ENCODE peak calls at places on chromosomes 4 and X, in eight cellular contexts. One of them, this sample, is unnamed.

GRCh38 chrX:154748712-154749339 is 2.1 kb downstream of the GAB3 start:
- DNase-seq in breast epithelium: no peak
- DNase-seq in CD8-positive, alpha-beta T cell: peak; percentile 57
- DNase-seq in ovary: no peak
- DNase-seq in cardiac muscle cell: peak; percentile 61
- DNase-seq in CD4-positive, alpha-beta memory T cell: peak; percentile 65
- DNase-seq in IMR-90: peak; percentile 50
- DNase-seq in GM12878: no peak
- DNase-seq in this sample: no peak

GRCh38 chr4:183905081-183905592 is at the start of gene STOX2:
- DNase-seq in breast epithelium: peak; percentile 44
- DNase-seq in CD4-positive, alpha-beta memory T cell: no peak
- DNase-seq in IMR-90: peak; percentile 55
- DNase-seq in GM12878: no peak
- DNase-seq in ovary: peak; percentile 83
- DNase-seq in cardiac muscle cell: peak; percentile 93
- DNase-seq in CD8-positive, alpha-beta T cell: no peak
- DNase-seq in this sample: peak; percentile 92

GRCh38 chr4:88969271-88969670 is 87.7 kb downstream of the FAM13A start:
- DNase-seq in GM12878: no peak
- DNase-seq in cardiac muscle cell: no peak
- DNase-seq in CD8-positive, alpha-beta T cell: no peak
- DNase-seq in ovary: no peak
- DNase-seq in breast epithelium: no peak
- DNase-seq in IMR-90: no peak
- DNase-seq in CD4-positive, alpha-beta memory T cell: no peak
- DNase-seq in this sample: no peak

GRCh38 chr4:154164931-154165839 is 326.4 kb downstream of the DCHS2 start:
- DNase-seq in IMR-90: peak; percentile 77
- DNase-seq in GM12878: peak; percentile 69
- DNase-seq in CD8-positive, alpha-beta T cell: no peak
- DNase-seq in ovary: no peak
- DNase-seq in CD4-positive, alpha-beta memory T cell: no peak
- DNase-seq in breast epithelium: no peak
- DNase-seq in cardiac muscle cell: no peak
- DNase-seq in this sample: peak; percentile 37

GRCh38 chr4:123300222-123300621 is 96.4 kb upstream of the SPRY1 start:
- DNase-seq in GM12878: no peak
- DNase-seq in ovary: no peak
- DNase-seq in IMR-90: no peak
- DNase-seq in breast epithelium: no peak
- DNase-seq in CD8-positive, alpha-beta T cell: no peak
- DNase-seq in CD4-positive, alpha-beta memory T cell: no peak
- DNase-seq in cardiac muscle cell: no peak
- DNase-seq in this sample: no peak

GRCh38 chr4:98261291-98262271 is at the start of gene RAP1GDS1:
- DNase-seq in CD8-positive, alpha-beta T cell: peak; percentile 78
- DNase-seq in GM12878: no peak
- DNase-seq in breast epithelium: peak; percentile 20
- DNase-seq in cardiac muscle cell: peak; percentile 59
- DNase-seq in CD4-positive, alpha-beta memory T cell: no peak
- DNase-seq in IMR-90: peak; percentile 71
- DNase-seq in ovary: peak; percentile 54
- DNase-seq in this sample: peak; percentile 72

GRCh38 chr4:102825261-102826071 is 1.9 kb downstream of the UBE2D3 start:
- DNase-seq in IMR-90: peak; percentile 73
- DNase-seq in ovary: no peak
- DNase-seq in CD4-positive, alpha-beta memory T cell: peak; percentile 39
- DNase-seq in breast epithelium: peak; percentile 42
- DNase-seq in GM12878: no peak
- DNase-seq in cardiac muscle cell: peak; percentile 55
- DNase-seq in CD8-positive, alpha-beta T cell: peak; percentile 24
- DNase-seq in this sample: no peak

GRCh38 chrX:17669458-17669857 is 67.8 kb upstream of the SCML1 start:
- DNase-seq in GM12878: no peak
- DNase-seq in breast epithelium: no peak
- DNase-seq in IMR-90: no peak
- DNase-seq in ovary: no peak
- DNase-seq in CD4-positive, alpha-beta memory T cell: no peak
- DNase-seq in cardiac muscle cell: no peak
- DNase-seq in CD8-positive, alpha-beta T cell: no peak
- DNase-seq in this sample: no peak

GRCh38 chrX:1134976-1135375 is 77.5 kb downstream of the CRLF2 start:
- DNase-seq in CD8-positive, alpha-beta T cell: no peak
- DNase-seq in breast epithelium: no peak
- DNase-seq in GM12878: no peak
- DNase-seq in cardiac muscle cell: no peak
- DNase-seq in ovary: no peak
- DNase-seq in CD4-positive, alpha-beta memory T cell: no peak
- DNase-seq in IMR-90: no peak
- DNase-seq in this sample: no peak

GRCh38 chrX:40423299-40423698 is 157.5 kb upstream of the ATP6AP2 start:
- DNase-seq in cardiac muscle cell: no peak
- DNase-seq in breast epithelium: peak; percentile 43
- DNase-seq in CD4-positive, alpha-beta memory T cell: no peak
- DNase-seq in ovary: no peak
- DNase-seq in GM12878: no peak
- DNase-seq in IMR-90: no peak
- DNase-seq in CD8-positive, alpha-beta T cell: no peak
- DNase-seq in this sample: no peak

GRCh38 chr4:152935138-152935537 is 985 bp upstream of the FHDC1 start:
- DNase-seq in CD4-positive, alpha-beta memory T cell: no peak
- DNase-seq in cardiac muscle cell: no peak
- DNase-seq in GM12878: no peak
- DNase-seq in ovary: no peak
- DNase-seq in IMR-90: no peak
- DNase-seq in breast epithelium: peak; percentile 36
- DNase-seq in CD8-positive, alpha-beta T cell: no peak
- DNase-seq in this sample: no peak

GRCh38 chr4:152936446-152937279 is 540 bp downstream of the FHDC1 start:
- DNase-seq in ovary: no peak
- DNase-seq in GM12878: no peak
- DNase-seq in CD4-positive, alpha-beta memory T cell: peak; percentile 13
- DNase-seq in CD8-positive, alpha-beta T cell: no peak
- DNase-seq in cardiac muscle cell: peak; percentile 39
- DNase-seq in IMR-90: peak; percentile 16
- DNase-seq in breast epithelium: no peak
- DNase-seq in this sample: peak; percentile 68

GRCh38 chr4:152937280-152937534 is 1.1 kb downstream of the FHDC1 start:
- DNase-seq in IMR-90: no peak
- DNase-seq in ovary: no peak
- DNase-seq in GM12878: no peak
- DNase-seq in cardiac muscle cell: no peak
- DNase-seq in breast epithelium: no peak
- DNase-seq in CD4-positive, alpha-beta memory T cell: no peak
- DNase-seq in CD8-positive, alpha-beta T cell: no peak
- DNase-seq in this sample: no peak

GRCh38 chr4:152937535-152938236 is 1.6 kb downstream of the FHDC1 start:
- DNase-seq in GM12878: no peak
- DNase-seq in CD4-positive, alpha-beta memory T cell: no peak
- DNase-seq in ovary: peak; percentile 29
- DNase-seq in breast epithelium: peak; percentile 28
- DNase-seq in IMR-90: peak; percentile 21
- DNase-seq in cardiac muscle cell: peak; percentile 37
- DNase-seq in CD8-positive, alpha-beta T cell: peak; percentile 4
- DNase-seq in this sample: peak; percentile 58

DNA sequence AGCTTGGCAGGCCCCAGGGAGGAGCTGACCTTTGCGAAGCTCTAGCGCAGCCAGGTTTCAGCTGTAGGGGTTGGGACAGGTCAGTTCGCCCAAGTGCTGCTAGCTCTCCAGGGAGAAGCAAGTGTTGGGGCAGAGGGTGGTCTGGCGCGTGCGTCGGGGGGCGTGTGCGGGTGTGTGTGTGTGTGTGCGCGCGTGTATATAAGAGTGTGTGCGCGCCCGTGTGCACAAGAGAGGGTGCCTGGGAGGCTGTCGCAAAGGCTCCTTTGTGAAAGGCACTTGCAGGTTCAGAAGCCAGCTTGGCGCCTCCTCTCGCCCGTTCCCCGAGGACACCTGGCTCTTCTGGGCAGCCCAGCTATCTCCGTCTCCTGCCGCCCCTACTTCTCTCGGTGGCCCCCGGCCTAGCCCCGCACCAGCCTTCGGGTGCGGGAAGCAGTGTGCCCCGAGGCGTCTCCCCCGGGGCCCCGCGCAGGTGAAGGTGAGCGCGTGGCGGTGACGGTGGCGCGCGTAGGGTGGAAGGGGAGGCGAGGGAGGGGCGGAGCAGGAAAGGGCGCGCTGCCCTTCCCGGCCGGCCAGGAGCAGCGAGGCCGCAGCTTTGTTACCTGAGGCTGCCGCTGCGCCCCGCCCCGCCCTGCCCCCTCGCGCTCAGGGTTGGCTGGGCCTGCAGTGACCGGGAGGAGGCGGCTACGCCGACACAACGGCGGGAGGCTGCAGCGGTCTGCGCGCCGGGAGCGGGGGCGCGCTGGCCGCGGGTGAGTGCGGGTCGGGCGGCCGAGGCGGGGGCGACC is at the start of gene FHDC1:
- DNase-seq in CD4-positive, alpha-beta memory T cell: no peak
- DNase-seq in ovary: no peak
- DNase-seq in CD8-positive, alpha-beta T cell: no peak
- DNase-seq in breast epithelium: peak; percentile 76
- DNase-seq in cardiac muscle cell: peak; percentile 69
- DNase-seq in GM12878: no peak
- DNase-seq in IMR-90: no peak
- DNase-seq in this sample: peak; percentile 66
- H3K27me3 ChIP-seq in CD4-positive, alpha-beta memory T cell: peaks cover 32% of the 10 kb centered on the region
- H3K27me3 ChIP-seq in ovary: no peaks in the 10 kb centered on the region
- H3K27me3 ChIP-seq in CD8-positive, alpha-beta T cell: no peaks in the 10 kb centered on the region
- H3K27me3 ChIP-seq in breast epithelium: no peaks in the 10 kb centered on the region
- H3K27me3 ChIP-seq in cardiac muscle cell: peaks cover 85% of the 10 kb centered on the region
- H3K27me3 ChIP-seq in GM12878: peaks cover 11% of the 10 kb centered on the region
- H3K27me3 ChIP-seq in IMR-90: peaks cover 59% of the 10 kb centered on the region
- H3K27me3 ChIP-seq in this sample: no peaks in the 10 kb centered on the region

DNA sequence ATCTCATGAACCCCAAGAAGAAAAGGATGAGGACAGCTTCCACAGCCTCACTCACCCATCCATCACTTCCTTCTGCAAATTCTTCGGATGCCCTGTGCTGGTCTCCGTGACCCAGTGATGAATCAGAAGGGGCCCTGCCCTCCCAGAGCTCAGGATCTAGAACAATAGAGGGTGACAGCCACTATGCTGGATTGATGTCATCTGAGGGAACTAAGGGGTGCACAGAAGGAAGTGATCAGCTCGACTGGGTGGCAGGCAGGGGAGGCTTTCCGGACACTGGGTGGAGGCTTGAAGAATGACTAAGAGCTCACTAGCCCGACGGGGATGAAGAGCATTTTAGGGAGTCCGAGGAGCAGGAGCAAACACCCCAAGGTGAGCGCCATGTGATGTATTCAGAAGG is 1.4 kb upstream of the ZNF185 start:
- DNase-seq in CD8-positive, alpha-beta T cell: no peak
- DNase-seq in ovary: no peak
- DNase-seq in GM12878: no peak
- DNase-seq in CD4-positive, alpha-beta memory T cell: no peak
- DNase-seq in IMR-90: no peak
- DNase-seq in cardiac muscle cell: no peak
- DNase-seq in breast epithelium: no peak
- DNase-seq in this sample: no peak
- H3K27me3 ChIP-seq in CD8-positive, alpha-beta T cell: no peaks in the 10 kb centered on the region
- H3K27me3 ChIP-seq in ovary: no peaks in the 10 kb centered on the region
- H3K27me3 ChIP-seq in GM12878: no peaks in the 10 kb centered on the region
- H3K27me3 ChIP-seq in CD4-positive, alpha-beta memory T cell: no peaks in the 10 kb centered on the region
- H3K27me3 ChIP-seq in IMR-90: peaks cover 12% of the 10 kb centered on the region
- H3K27me3 ChIP-seq in cardiac muscle cell: no peaks in the 10 kb centered on the region
- H3K27me3 ChIP-seq in breast epithelium: peaks cover 74% of the 10 kb centered on the region
- H3K27me3 ChIP-seq in this sample: no peaks in the 10 kb centered on the region

GRCh38 chr4:37450911-37451310 is 206.4 kb downstream of the NWD2 start:
- DNase-seq in IMR-90: no peak
- DNase-seq in ovary: no peak
- DNase-seq in GM12878: no peak
- DNase-seq in cardiac muscle cell: no peak
- DNase-seq in breast epithelium: no peak
- DNase-seq in CD4-positive, alpha-beta memory T cell: no peak
- DNase-seq in CD8-positive, alpha-beta T cell: no peak
- DNase-seq in this sample: no peak

GRCh38 chr4:37453361-37454262 is 209.1 kb downstream of the NWD2 start:
- DNase-seq in CD8-positive, alpha-beta T cell: peak; percentile 39
- DNase-seq in breast epithelium: peak; percentile 41
- DNase-seq in IMR-90: no peak
- DNase-seq in ovary: no peak
- DNase-seq in GM12878: no peak
- DNase-seq in cardiac muscle cell: peak; percentile 86
- DNase-seq in CD4-positive, alpha-beta memory T cell: peak; percentile 44
- DNase-seq in this sample: peak; percentile 74

GRCh38 chr4:37451646-37452045 is 207.1 kb downstream of the NWD2 start:
- DNase-seq in CD4-positive, alpha-beta memory T cell: no peak
- DNase-seq in ovary: no peak
- DNase-seq in cardiac muscle cell: no peak
- DNase-seq in breast epithelium: no peak
- DNase-seq in GM12878: no peak
- DNase-seq in CD8-positive, alpha-beta T cell: no peak
- DNase-seq in IMR-90: no peak
- DNase-seq in this sample: no peak

GRCh38 chr4:37454263-37454800 is 209.8 kb downstream of the NWD2 start:
- DNase-seq in breast epithelium: no peak
- DNase-seq in IMR-90: no peak
- DNase-seq in CD8-positive, alpha-beta T cell: no peak
- DNase-seq in ovary: no peak
- DNase-seq in GM12878: no peak
- DNase-seq in CD4-positive, alpha-beta memory T cell: no peak
- DNase-seq in cardiac muscle cell: no peak
- DNase-seq in this sample: no peak

GRCh38 chr4:37453004-37453360 is 208.4 kb downstream of the NWD2 start:
- DNase-seq in CD8-positive, alpha-beta T cell: peak; percentile 28
- DNase-seq in IMR-90: peak; percentile 48
- DNase-seq in cardiac muscle cell: peak; percentile 82
- DNase-seq in breast epithelium: peak; percentile 53
- DNase-seq in ovary: no peak
- DNase-seq in CD4-positive, alpha-beta memory T cell: peak; percentile 28
- DNase-seq in GM12878: peak; percentile 23
- DNase-seq in this sample: no peak
- H3K27me3 ChIP-seq in CD8-positive, alpha-beta T cell: no peaks in the 10 kb centered on the region
- H3K27me3 ChIP-seq in IMR-90: peaks cover 21% of the 10 kb centered on the region
- H3K27me3 ChIP-seq in cardiac muscle cell: peaks cover 89% of the 10 kb centered on the region
- H3K27me3 ChIP-seq in breast epithelium: peaks cover 20% of the 10 kb centered on the region
- H3K27me3 ChIP-seq in ovary: no peaks in the 10 kb centered on the region
- H3K27me3 ChIP-seq in CD4-positive, alpha-beta memory T cell: peaks cover 20% of the 10 kb centered on the region
- H3K27me3 ChIP-seq in GM12878: peaks cover 8% of the 10 kb centered on the region
- H3K27me3 ChIP-seq in this sample: peaks cover 3% of the 10 kb centered on the region

DNA sequence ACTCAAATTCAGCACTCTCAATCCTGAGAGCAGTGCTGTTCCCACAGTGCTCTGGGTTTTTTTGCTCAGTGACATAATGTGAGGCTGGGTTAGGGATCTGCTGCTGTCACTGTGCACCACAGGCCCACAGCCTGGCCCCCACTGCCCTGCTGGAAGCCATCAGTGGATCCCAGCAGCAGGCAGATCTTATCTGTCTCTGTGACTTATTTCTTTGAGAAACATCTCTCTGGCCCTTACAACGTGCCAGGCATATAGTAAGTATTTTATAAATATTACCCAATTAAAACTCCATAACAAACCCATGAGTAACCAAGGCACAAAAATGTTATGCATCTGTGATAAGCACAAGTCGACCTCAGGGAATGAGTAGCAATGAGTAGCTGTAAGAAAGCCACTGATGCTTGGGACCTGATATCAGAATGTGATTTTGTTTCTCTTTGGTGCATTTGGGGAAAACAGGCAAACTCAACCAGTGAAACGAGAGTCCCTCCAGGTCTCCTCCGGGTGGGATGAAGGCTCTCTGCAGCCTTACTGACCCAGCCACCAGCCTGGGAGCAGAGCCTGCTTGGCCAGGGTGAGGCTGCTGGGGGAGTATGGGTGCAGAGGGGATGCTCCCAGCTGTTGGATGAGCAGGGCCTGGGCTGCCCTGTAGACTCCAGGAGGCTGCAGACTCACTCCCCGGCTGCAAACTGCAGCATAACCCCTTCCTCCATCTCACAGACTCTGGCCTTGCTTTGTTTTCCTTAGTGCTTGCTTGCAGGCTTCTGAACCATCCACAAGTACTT is 172.7 kb upstream of the LNX1 start:
- DNase-seq in GM12878: no peak
- DNase-seq in CD4-positive, alpha-beta memory T cell: no peak
- DNase-seq in breast epithelium: no peak
- DNase-seq in CD8-positive, alpha-beta T cell: no peak
- DNase-seq in ovary: no peak
- DNase-seq in cardiac muscle cell: no peak
- DNase-seq in IMR-90: peak; percentile 89
- DNase-seq in this sample: peak; percentile 44
- H3K27me3 ChIP-seq in GM12878: no peaks in the 10 kb centered on the region
- H3K27me3 ChIP-seq in CD4-positive, alpha-beta memory T cell: no peaks in the 10 kb centered on the region
- H3K27me3 ChIP-seq in breast epithelium: no peaks in the 10 kb centered on the region
- H3K27me3 ChIP-seq in CD8-positive, alpha-beta T cell: no peaks in the 10 kb centered on the region
- H3K27me3 ChIP-seq in ovary: no peaks in the 10 kb centered on the region
- H3K27me3 ChIP-seq in cardiac muscle cell: no peaks in the 10 kb centered on the region
- H3K27me3 ChIP-seq in IMR-90: no peaks in the 10 kb centered on the region
- H3K27me3 ChIP-seq in this sample: no peaks in the 10 kb centered on the region